ENCODE peak calls at places on chromosomes 5 and 9, in four cellular contexts. W is GM12878, L is H1, B is HCT116. M is an unnamed sample. For H3K4me1, the result is how much of the 10 kb centered on the place peaks cover.

GRCh38 chr5:56426658-56427057 is 193.5 kb upstream of the ANKRD55 start:
- DNase-seq in W (no peak), L (no peak), B (no peak), M (no peak)

GRCh38 chr5:173187054-173187743 is 42.9 kb downstream of the BNIP1 start:
- DNase-seq in W (no peak), L (peak), B (peak), M (no peak)

GRCh38 chr5:122426301-122426700 is 114.3 kb downstream of the SNCAIP start:
- DNase-seq in W (no peak), L (no peak), B (no peak), M (no peak)

GRCh38 chr9:9352877-9353481 is 1259.8 kb downstream of the PTPRD start:
- DNase-seq in W (no peak), L (no peak), B (no peak), M (no peak)

GRCh38 chr9:91803143-91803940 is 146.7 kb downstream of the ROR2 start:
- DNase-seq in W (no peak), L (no peak), B (no peak), M (no peak)

GRCh38 chr5:175521313-175521833 is 43.0 kb downstream of the SFXN1 start:
- DNase-seq in W (no peak), L (no peak), B (no peak), M (no peak)

GRCh38 chr5:126002222-126002897 is 420.8 kb upstream of the GRAMD2B start:
- DNase-seq in W (no peak), L (no peak), B (no peak), M (no peak)

GRCh38 chr9:121663591-121663990 is 12.2 kb downstream of the DAB2IP start:
- DNase-seq in W (no peak), L (no peak), B (no peak), M (no peak)

GRCh38 chr9:16712800-16713199 is 157.7 kb downstream of the BNC2 start:
- DNase-seq in W (no peak), L (no peak), B (no peak), M (no peak)
- H3K4me1 ChIP-seq in W (under half), L (under half), B (under half), M (under half)

DNA sequence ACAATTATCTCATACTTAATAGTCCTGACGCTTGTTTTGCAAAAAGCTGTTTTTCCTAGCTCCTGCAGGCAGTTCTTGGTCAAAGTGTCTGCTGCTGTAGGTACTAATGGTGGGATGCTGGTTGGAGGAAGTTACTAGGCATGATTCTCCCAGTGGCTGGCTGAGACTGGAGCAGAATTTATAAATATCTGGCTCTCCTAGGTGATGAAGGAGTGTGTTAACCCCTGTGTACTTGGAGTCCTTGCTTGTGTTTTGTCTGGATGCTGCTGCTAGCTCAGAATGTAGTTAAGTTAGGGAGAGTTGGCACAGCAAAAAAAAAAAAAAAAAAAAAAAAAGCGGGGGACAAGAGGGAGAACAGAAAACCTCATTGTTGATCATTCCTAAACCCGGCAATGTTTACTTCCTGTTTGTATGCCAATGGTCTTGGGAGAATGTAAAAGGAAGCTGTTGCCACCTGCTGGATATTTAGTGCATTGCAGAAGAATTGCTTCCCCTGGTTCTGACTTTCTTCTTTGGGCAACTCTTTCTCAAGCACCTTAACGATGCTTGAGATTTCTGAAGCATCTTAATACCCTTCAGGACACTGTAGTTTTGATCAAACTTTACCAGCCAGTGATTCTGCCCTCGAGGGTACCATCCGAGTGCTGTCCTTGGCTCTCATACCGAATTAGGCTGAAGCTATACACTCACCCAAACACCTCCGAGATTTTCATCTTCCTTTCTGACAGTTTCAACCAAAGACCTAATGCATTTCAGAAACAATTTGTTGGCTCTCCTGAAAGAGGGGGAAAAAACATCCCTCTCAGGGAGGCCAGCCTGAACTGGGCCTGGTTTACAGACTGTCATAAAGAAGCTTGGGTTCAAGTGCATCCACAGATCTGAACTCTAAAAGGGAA is 71.7 kb upstream of the WWC1 start:
- DNase-seq in W (peak), L (peak), B (peak), M (peak)
- TF ChIP-seq YY1 in W (peak), L (no peak), B (no peak), M (no peak)

GRCh38 chr9:99040911-99041582 is 63.9 kb upstream of the TGFBR1 start:
- DNase-seq in W (no peak), L (no peak), B (no peak), M (peak)
- TF ChIP-seq ZNF274 in W (no peak), L (no peak), B (no peak), M (no peak)

GRCh38 chr5:74866653-74867162 is 521 bp upstream of the FAM169A start:
- DNase-seq in W (no peak), L (no peak), B (no peak), M (peak)
- H3K4me1 ChIP-seq in W (under half), L (under half), B (under half), M (under half)

DNA sequence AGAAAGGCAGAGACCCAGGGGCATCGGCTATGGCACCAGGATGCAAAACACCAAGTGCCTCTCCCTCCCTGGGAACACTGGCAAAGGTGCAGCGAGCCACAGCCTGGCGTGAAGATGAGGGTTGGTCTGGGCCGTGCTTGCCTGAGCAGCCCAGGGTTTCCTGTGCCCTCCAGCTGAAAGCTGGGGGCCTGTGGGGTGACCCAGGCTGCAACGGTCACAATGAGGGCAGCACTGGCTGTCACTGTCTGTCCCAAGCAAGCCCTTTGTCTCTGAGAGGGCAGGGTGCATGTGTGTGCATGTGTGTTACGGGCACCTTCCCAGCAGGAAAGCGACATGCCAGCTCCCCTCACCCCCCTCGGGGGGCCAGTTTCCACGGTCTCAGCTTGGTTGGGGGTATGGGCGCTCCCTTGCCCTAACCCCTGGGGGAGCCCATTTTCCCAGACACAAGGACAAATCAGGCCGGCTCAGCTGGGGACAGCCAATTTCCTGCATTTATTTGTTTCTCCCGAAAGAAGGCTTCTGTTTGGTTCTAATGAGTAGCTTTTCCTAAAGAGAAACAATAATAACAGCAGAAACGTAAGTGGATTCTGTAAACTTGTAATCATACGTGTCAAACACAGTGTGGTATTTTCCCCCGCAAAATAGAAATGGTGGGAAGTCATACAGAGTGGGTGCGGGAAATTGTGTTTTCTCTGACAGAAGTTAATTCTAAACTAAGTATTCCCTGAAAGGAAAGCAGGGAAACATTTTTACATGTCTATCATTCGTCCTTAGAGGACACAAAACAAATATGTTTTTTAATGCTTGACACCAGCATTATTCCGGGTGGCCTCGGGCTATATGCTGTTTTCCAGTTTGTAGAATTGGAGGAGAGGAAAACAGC is 21.3 kb downstream of the MRPL36 start:
- DNase-seq in W (no peak), L (no peak), B (no peak), M (no peak)
- TF ChIP-seq YY1 in W (no peak), L (no peak), B (no peak), M (no peak)

GRCh38 chr9:109017493-109017892 is 4.2 kb upstream of the CTNNAL1 start:
- DNase-seq in W (no peak), L (no peak), B (no peak), M (no peak)
- TF ChIP-seq ZNF274 in W (no peak), L (no peak), B (no peak), M (no peak)

GRCh38 chr5:139954462-139954861 is 88.6 kb downstream of the NRG2 start:
- DNase-seq in W (no peak), L (no peak), B (no peak), M (no peak)
- H3K4me1 ChIP-seq in W (under half), L (under half), B (under half), M (under half)

DNA sequence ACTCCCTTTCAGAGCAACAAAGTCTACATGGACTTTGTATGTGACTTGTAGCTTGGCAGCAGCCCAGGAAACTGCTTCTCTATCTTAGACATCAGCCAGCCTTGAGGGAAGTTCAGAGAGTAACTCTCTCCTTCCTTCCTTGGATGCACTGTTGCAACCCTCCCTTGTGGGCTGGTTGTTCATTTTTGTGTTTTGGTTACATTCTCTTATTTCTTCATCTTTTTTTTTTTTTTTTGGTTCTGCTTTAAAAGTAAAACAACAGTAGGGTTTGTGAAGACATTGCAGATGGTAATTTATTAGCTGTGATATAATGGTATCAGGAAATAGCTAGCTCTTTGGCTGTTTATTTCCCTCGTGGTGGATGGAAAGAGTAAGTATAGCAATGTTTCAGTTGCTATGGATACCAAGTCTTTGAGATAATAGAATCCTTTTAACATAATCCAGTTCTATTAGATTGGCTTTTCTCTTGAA is 97.9 kb upstream of the MAMDC2 start:
- DNase-seq in W (no peak), L (no peak), B (no peak), M (no peak)
- TF ChIP-seq YY1 in W (no peak), L (no peak), B (no peak), M (no peak)

GRCh38 chr5:149030392-149030791 is 32.5 kb downstream of the SH3TC2 start:
- DNase-seq in W (no peak), L (no peak), B (no peak), M (no peak)
- TF ChIP-seq ZNF274 in W (no peak), L (no peak), B (no peak), M (no peak)

DNA sequence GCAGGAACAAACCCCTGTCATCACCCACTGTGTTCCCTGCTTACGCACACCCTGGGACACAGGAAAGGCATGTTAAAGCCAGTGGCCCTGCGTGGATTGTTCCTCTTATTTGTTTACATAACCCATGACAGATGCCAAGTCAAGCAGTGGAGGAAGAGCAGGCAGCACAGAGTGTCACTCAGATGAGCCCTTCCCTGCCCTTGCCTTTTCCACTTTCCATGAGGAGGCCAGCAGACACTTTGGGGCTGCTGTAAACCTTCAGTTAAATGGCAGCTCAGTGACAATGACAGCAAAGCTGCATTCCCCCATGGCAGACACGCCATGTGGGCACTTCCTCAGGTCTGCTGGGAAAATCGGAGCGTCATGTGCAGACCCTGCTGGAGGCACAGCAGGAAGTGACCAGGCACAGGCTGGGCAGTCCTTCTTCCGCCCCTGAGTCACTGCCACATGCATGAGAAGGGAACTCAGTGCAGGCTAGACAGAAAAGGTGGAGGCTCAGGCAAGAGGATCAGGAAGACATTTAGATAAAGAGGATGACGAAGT is 216.8 kb upstream of the PIK3R1 start:
- DNase-seq in W (no peak), L (no peak), B (peak), M (no peak)
- H3K4me1 ChIP-seq in W (under half), L (under half), B (under half), M (under half)

M was measured in NT2/D1.